ENCODE peak calls at places on chromosomes 5 and 9, in four cellular contexts. E is prostate gland, V is uterus, C is WERI-Rb-1. N is an unnamed sample. For H3K27me3, the result is how much of the 10 kb centered on the place peaks cover.

GRCh38 chr9:110555971-110556370 is 23.6 kb downstream of the SVEP1 start:
- DNase-seq in E (no peak), V (peak), C (no peak), N (no peak)

GRCh38 chr9:127698985-127699670 is 7.7 kb upstream of the CFAP157 start:
- DNase-seq in E (peak), V (peak), C (no peak), N (peak)

GRCh38 chr5:74640450-74641013 is at the start of gene ENC1:
- DNase-seq in E (peak), V (peak), C (peak), N (peak)

GRCh38 chr9:114299286-114300152 is 23.4 kb upstream of the ORM1 start:
- DNase-seq in E (no peak), V (peak), C (no peak), N (no peak)

GRCh38 chr9:78559449-78559885 is 262.5 kb downstream of the PSAT1 start:
- DNase-seq in E (no peak), V (no peak), C (no peak), N (no peak)

GRCh38 chr9:77215874-77216273 is 38.5 kb downstream of the VPS13A start:
- DNase-seq in E (no peak), V (no peak), C (no peak), N (peak)

GRCh38 chr5:172901788-172902496 is 57.3 kb upstream of the RPL26L1 start:
- DNase-seq in E (no peak), V (no peak), C (no peak), N (no peak)

GRCh38 chr9:133023117-133023890 is 7.5 kb upstream of the GTF3C5 start:
- DNase-seq in E (no peak), V (no peak), C (peak), N (peak)

GRCh38 chr9:19431361-19432171 is 22.8 kb downstream of the ACER2 start:
- DNase-seq in E (no peak), V (peak), C (no peak), N (no peak)

GRCh38 chr9:14887149-14887548 is 23.1 kb downstream of the FREM1 start:
- DNase-seq in E (no peak), V (no peak), C (no peak), N (no peak)

GRCh38 chr5:180790020-180790419 is 12.6 kb downstream of the MGAT1 start:
- DNase-seq in E (no peak), V (no peak), C (peak), N (no peak)

GRCh38 chr5:56480305-56481146 is 247.4 kb upstream of the ANKRD55 start:
- DNase-seq in E (peak), V (peak), C (no peak), N (peak)

GRCh38 chr5:10264569-10264968 is 14.5 kb downstream of the CCT5 start:
- DNase-seq in E (no peak), V (no peak), C (no peak), N (no peak)

GRCh38 chr9:137286980-137287383 is 9.5 kb downstream of the TOR4A start:
- DNase-seq in E (peak), V (no peak), C (peak), N (no peak)

GRCh38 chr5:24232929-24233328 is 411.8 kb downstream of the CDH10 start:
- DNase-seq in E (no peak), V (no peak), C (no peak), N (no peak)

GRCh38 chr5:74772359-74772758 is 5.3 kb downstream of the NSA2 start:
- DNase-seq in E (no peak), V (no peak), C (no peak), N (no peak)

GRCh38 chr9:112029921-112030444 is 133.4 kb downstream of the UGCG start:
- DNase-seq in E (no peak), V (no peak), C (no peak), N (peak)

GRCh38 chr5:175657593-175658271 is at the start of gene HRH2:
- DNase-seq in E (no peak), V (no peak), C (peak), N (peak)

GRCh38 chr5:45385321-45386058 is 310.7 kb downstream of the HCN1 start:
- DNase-seq in E (no peak), V (no peak), C (no peak), N (no peak)

GRCh38 chr5:10354048-10354872 is 765 bp downstream of the MARCHF6 start:
- DNase-seq in E (peak), V (no peak), C (peak), N (peak)

GRCh38 chr5:112636751-112637150 is 100.9 kb upstream of the APC start:
- DNase-seq in E (no peak), V (no peak), C (no peak), N (no peak)

GRCh38 chr5:32805966-32806626 is 95.0 kb downstream of the NPR3 start:
- DNase-seq in E (no peak), V (no peak), C (no peak), N (no peak)

GRCh38 chr9:79641055-79641454 is 69.3 kb downstream of the TLE4 start:
- DNase-seq in E (no peak), V (no peak), C (no peak), N (no peak)

GRCh38 chr5:42756630-42757601 is at the start of gene CCDC152:
- DNase-seq in E (no peak), V (no peak), C (no peak), N (peak)

GRCh38 chr9:137021979-137022619 is 5.9 kb downstream of the ABCA2 start:
- DNase-seq in E (no peak), V (no peak), C (peak), N (peak)

GRCh38 chr5:134446938-134447337 is 35.3 kb upstream of the CDKN2AIPNL start:
- DNase-seq in E (no peak), V (no peak), C (no peak), N (no peak)

GRCh38 chr9:5231212-5231611 is at the start of gene INSL4:
- DNase-seq in E (no peak), V (no peak), C (no peak), N (no peak)

GRCh38 chr9:35618854-35619799 is 914 bp upstream of the CD72 start:
- DNase-seq in E (no peak), V (no peak), C (no peak), N (no peak)

DNA sequence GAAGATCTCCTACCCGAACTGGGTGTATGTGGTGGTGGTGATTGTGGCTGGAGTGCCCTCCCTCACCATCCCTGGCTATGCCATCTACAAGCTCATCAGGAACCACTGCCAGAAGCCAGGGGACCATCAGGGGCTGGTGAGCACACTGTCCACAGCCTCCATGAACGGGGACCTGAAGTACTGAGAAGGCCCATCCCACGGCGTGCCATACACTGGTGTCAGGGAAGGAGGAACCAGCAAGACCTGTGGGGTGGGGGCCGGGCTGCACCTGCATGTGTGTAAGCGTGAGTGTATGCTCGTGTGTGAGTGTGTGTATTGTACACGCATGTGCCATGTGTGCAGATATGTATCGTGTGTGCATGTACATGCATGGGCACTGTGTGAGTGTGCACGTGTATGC is 3.5 kb upstream of the SLC6A18 start:
- DNase-seq in E (no peak), V (no peak), C (no peak), N (no peak)
- H3K27me3 ChIP-seq in E (under half), V (under half), C (under half), N (under half)

GRCh38 chr5:73306078-73306719 is 133.2 kb downstream of the TMEM174 start:
- DNase-seq in E (no peak), V (no peak), C (no peak), N (no peak)
- H3K27me3 ChIP-seq in E (under half), V (under half), C (under half), N (under half)

GRCh38 chr9:74499770-74500583 is 2.8 kb downstream of the RORB start:
- DNase-seq in E (no peak), V (no peak), C (no peak), N (no peak)
- H3K27me3 ChIP-seq in E (under half), V (under half), C (under half), N (under half)

DNA sequence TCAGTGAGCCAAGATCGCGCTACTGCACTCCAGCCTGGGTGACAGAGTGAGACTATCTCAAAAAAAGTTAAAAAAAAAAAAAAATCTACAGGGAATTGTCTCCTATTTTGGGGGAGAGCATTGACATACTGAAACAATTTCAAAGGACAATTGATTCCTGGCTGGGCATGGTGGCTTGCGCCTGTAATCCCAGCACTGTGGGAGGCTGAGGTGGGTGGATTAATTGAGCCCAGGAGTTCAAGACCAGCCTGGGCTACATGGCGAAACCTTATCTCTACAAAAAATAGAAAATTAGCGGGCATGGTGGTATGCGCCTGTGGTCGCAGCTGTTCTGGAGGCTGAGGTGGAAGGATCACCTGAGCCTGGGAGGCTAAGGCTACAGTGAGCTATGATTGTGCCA is 30.6 kb downstream of the GPR107 start:
- DNase-seq in E (no peak), V (no peak), C (no peak), N (no peak)
- H3K27me3 ChIP-seq in E (under half), V (under half), C (under half), N (under half)

DNA sequence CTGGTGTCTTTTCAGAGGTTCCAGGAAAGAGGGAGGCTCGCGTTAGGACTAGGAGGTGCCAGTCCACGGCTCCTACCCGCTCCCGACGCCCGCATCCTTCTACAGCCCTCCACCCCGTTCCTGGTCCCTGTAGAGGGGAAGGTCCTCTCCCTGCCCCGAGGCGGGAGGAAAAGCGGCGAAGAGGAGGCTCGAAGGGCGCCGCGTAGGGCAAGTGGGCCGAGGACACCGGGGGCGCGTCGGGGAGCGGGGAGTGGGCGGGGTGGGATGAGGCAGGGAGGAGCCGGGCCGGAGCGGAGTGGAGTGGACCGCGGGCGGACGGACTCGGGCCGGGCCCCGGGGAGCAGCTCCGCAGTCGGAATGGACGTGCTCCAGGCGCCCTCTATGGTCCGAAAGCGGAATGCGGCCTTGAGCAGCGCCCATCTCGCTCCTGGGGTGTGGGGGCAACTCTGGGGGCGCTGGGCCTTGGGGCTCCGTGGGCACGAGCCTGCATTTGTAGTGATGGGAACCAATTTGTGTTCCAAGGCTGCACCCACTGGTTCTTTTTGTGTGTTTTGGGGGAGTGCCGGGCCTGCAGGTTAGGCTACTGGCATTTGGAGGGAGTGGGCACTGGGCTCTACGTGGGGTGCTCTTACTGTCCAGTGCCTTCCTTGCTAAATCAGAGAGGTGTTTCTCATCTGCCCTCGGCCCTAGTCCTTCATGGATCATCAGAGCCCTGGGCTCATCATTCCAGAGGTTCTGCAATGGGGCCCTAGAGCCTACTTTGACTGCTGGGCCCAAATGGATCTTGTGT is 7.3 kb downstream of the IRX1 start:
- DNase-seq in E (peak), V (no peak), C (peak), N (no peak)
- H3K27me3 ChIP-seq in E (half or more), V (under half), C (half or more), N (under half)

DNA sequence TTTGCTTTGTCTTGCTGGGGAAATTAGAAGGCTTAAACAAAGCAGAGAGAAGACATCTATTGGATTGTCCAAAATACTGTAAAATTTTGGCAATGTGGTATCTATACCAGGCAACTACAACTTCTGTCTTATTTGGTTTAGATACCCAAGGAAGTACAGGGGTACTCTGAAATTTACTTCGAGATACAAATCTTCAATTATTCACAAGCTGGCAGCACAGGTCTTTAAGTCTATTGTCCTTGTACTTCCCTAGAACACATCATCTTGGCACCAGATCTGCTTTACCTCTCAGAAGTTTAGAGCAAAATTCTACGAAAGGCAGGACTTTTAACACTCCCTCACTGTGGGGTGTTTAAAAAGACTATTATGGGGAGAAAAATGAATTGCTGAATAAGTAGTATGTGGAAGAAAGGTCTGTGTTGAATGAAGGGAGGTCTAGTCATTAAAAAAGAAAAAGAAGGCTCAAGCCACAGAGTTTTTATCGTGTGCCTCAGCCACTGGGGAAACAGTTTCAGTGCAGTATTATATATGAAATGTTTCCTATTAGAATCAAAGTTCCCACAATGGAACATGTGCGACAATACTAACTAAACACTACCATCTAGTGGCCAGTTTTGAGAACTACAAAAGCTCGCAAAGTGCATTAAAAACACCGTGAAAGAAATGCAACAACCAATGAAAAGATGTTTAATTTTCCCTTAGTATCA is 93.7 kb downstream of the PDE4D start:
- DNase-seq in E (peak), V (no peak), C (peak), N (peak)
- H3K27me3 ChIP-seq in E (under half), V (under half), C (under half), N (under half)

DNA sequence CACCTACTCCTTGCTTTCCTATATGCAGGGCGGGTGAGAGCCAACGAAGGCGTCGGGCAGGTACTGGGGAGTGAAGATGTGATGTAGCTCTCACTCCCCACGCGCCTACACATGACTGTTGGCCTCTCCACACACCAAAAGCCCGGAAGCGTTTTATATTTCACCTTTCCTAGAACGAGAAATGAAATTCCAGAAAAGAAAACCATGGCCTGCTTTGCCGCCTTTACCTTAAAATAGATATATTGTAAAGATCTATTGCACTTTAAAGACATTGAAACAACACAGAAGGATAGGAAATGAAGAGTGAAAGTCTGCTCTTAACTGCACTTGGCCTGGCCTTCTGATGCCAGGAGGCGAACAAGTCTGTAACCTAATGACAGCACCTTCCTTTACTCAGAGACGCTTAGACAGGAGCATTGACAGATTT is 6.7 kb downstream of the PRDM6 start:
- DNase-seq in E (no peak), V (no peak), C (no peak), N (no peak)
- H3K27me3 ChIP-seq in E (under half), V (under half), C (half or more), N (under half)